ENCODE peak calls at places on chromosomes 16 and 17, in five cellular contexts. R is IMR-90, K is right atrium auricular region, E is retinal pigment epithelial cell, V is cardiac fibroblast. T is an unnamed sample.

GRCh38 chr16:53323924-53324323 is 110.3 kb upstream of the RBL2 start:
- DNase-seq in R (no peak), K (no peak), E (no peak), V (no peak), T (no peak)

GRCh38 chr17:50950002-50950877 is 84.1 kb upstream of the TOB1 start:
- DNase-seq in R (peak), K (peak), E (peak), V (peak), T (peak)

GRCh38 chr16:4246777-4247476 is 5.0 kb upstream of the SRL start:
- DNase-seq in R (no peak), K (no peak), E (no peak), V (no peak), T (no peak)

GRCh38 chr16:76985362-76985761 is 205.6 kb upstream of the MON1B start:
- DNase-seq in R (no peak), K (no peak), E (no peak), V (no peak), T (no peak)

GRCh38 chr17:81456798-81457197 is 55.8 kb downstream of the ACTG1 start:
- DNase-seq in R (no peak), K (no peak), E (no peak), V (no peak), T (no peak)

GRCh38 chr16:55370762-55371482 is 46.9 kb downstream of the IRX6 start:
- DNase-seq in R (peak), K (peak), E (no peak), V (peak), T (no peak)

GRCh38 chr16:56469748-56470147 is 18.4 kb downstream of the OGFOD1 start:
- DNase-seq in R (no peak), K (no peak), E (no peak), V (no peak), T (no peak)

GRCh38 chr17:63529711-63530556 is 6.8 kb downstream of the KCNH6 start:
- DNase-seq in R (no peak), K (no peak), E (no peak), V (no peak), T (no peak)

GRCh38 chr17:68611353-68612227 is 10.4 kb upstream of the FAM20A start:
- DNase-seq in R (no peak), K (no peak), E (no peak), V (no peak), T (no peak)

GRCh38 chr17:64341181-64341580 is 49.5 kb downstream of the PECAM1 start:
- DNase-seq in R (no peak), K (no peak), E (no peak), V (no peak), T (no peak)

GRCh38 chr17:15171433-15172047 is 93.6 kb downstream of the PMP22 start:
- DNase-seq in R (peak), K (peak), E (peak), V (peak), T (no peak)

GRCh38 chr16:89100601-89101302 is 7.1 kb downstream of the ACSF3 start:
- DNase-seq in R (no peak), K (no peak), E (no peak), V (no peak), T (no peak)

GRCh38 chr16:54362801-54363200 is 76.2 kb upstream of the IRX3 start:
- DNase-seq in R (no peak), K (no peak), E (no peak), V (no peak), T (no peak)

GRCh38 chr16:30745082-30745481 is 3.1 kb upstream of the PHKG2 start:
- DNase-seq in R (no peak), K (no peak), E (no peak), V (no peak), T (no peak)

GRCh38 chr16:85301171-85301690 is 189.0 kb upstream of the CIBAR2 start:
- DNase-seq in R (no peak), K (no peak), E (no peak), V (no peak), T (no peak)

GRCh38 chr16:17070882-17071592 is 399.7 kb downstream of the XYLT1 start:
- DNase-seq in R (no peak), K (no peak), E (no peak), V (no peak), T (no peak)

GRCh38 chr16:75227361-75228142 is 8.8 kb downstream of the CTRB1 start:
- DNase-seq in R (no peak), K (no peak), E (no peak), V (no peak), T (no peak)

GRCh38 chr17:50636145-50636803 is 1.6 kb downstream of the ABCC3 start:
- DNase-seq in R (no peak), K (no peak), E (no peak), V (no peak), T (no peak)

GRCh38 chr17:64534187-64534586 is 27.4 kb downstream of the CEP95 start:
- DNase-seq in R (no peak), K (no peak), E (no peak), V (no peak), T (no peak)

GRCh38 chr17:28897769-28898259 is 281 bp upstream of the FLOT2 start:
- DNase-seq in R (no peak), K (no peak), E (no peak), V (no peak), T (no peak)

GRCh38 chr17:28896884-28897768 is at the start of gene FLOT2:
- DNase-seq in R (peak), K (peak), E (no peak), V (peak), T (no peak)

GRCh38 chr17:28896491-28896883 is 1.0 kb downstream of the FLOT2 start:
- DNase-seq in R (no peak), K (no peak), E (no peak), V (no peak), T (no peak)

GRCh38 chr17:28899212-28899815 is 1.8 kb upstream of the FLOT2 start:
- DNase-seq in R (no peak), K (no peak), E (no peak), V (no peak), T (no peak)

DNA sequence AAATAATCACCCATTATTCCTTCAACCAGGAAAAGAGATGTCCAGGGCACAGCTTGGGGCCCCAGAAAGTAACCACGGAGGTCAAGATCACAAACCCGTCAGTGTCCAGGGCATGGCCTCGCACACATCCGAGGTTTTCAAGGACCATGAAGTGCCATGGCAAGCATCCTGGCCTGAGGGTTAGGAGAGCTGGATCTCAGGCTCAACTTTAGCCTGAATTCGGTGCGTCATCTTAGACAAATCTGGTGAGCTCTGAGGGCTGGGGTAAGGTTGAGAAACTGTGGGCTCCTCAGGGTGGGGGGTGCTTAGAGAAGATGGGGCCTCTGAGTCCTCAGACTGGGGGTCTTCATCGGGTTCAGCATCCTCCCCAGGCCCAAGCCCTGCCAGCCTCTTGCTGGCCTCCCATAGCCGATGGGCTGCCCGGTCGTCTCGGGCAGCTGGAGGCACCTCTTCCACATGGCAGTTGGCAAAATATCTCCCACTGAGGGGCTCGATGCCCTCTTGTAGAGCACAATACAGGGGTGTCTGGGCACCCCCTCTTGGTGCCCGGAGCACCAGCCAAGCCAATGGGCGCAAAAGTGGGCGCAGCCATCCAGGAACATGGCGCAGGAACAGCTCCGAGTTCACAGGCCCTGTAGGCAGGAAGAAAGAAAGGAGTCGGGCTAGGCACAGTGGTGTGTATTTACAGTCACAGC is 875 bp upstream of the FLOT2 start:
- DNase-seq in R (no peak), K (no peak), E (no peak), V (no peak), T (no peak)
- TF ChIP-seq CTCF in R (no peak), K (no peak), E (no peak), V (no peak), T (no peak)

DNA sequence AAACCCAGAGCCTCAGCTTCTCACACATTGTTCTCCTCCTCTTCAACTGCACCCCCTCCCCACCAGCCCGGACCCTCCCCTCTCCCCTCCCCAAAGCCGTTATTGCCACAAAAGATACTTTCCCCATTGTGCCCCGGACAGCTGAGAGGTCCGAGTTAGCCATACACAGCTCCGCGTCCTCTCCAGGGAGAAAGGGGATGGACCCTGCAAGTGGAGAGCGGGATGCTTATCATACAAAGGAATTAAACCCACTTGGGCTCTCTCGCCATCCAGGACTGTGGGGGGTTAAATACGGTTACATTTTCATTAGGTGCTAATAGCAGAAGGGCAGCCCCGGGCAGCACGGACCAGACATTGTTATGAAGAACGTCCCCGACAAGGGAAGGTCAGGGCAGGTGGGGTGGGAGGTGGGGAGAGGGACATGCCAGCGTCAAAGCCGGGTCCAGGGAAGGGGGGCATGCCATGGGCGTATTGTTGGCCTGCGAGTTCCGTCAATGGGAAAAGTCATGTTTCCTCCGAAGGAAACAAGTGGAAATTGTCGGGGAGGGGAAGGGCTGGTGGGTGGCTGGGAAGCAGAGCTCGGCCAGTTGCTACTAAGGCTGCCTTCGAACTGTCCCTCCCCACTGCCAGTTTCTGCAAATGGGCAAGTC is 99.1 kb downstream of the SOX9 start:
- DNase-seq in R (no peak), K (no peak), E (no peak), V (no peak), T (no peak)
- H3K4me3 ChIP-seq in R (no peak), K (no peak), E (peak), V (no peak), T (no peak)

GRCh38 chr16:5430598-5430997 is 333.0 kb upstream of the EEF2KMT start:
- DNase-seq in R (no peak), K (no peak), E (no peak), V (no peak), T (no peak)

GRCh38 chr16:5432166-5432565 is 334.6 kb upstream of the EEF2KMT start:
- DNase-seq in R (no peak), K (no peak), E (no peak), V (no peak), T (no peak)

GRCh38 chr16:5427571-5427970 is 330.0 kb upstream of the EEF2KMT start:
- DNase-seq in R (no peak), K (no peak), E (no peak), V (no peak), T (no peak)

DNA sequence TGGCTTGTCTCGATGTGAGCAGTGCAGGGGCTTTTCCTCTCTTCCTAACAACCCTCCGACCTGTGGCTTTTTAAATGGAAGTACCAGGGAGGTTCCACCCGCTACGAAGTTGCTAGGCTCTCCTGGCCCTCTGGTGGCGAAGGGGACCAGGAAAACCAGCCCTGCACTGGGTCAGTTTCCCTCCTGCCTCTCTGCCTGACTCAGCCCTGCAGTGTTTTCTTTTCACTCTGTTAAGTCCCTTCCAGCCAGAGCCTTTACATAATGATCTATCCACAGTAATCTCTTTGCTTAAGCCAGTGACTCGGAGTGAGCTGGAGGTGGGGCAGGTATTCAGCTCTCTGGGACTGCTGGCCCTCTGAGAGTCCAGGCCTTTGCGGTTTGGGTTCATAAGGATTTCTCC is 331.3 kb upstream of the EEF2KMT start:
- DNase-seq in R (no peak), K (no peak), E (no peak), V (no peak), T (no peak)
- TF ChIP-seq CTCF in R (no peak), K (no peak), E (no peak), V (no peak), T (no peak)

GRCh38 chr17:49210158-49211029 is at the start of the genes ABI3 and GNGT2:
- DNase-seq in R (peak), K (no peak), E (no peak), V (peak), T (no peak)
- H3K4me3 ChIP-seq in R (no peak), K (peak), E (no peak), V (no peak), T (peak)

GRCh38 chr16:84144301-84144858 is 597 bp downstream of the HSDL1 start:
- DNase-seq in R (peak), K (no peak), E (no peak), V (peak), T (no peak)
- TF ChIP-seq CTCF in R (no peak), K (no peak), E (peak), V (peak), T (no peak)

GRCh38 chr17:9217151-9218067 is 196.1 kb downstream of the NTN1 start:
- DNase-seq in R (peak), K (no peak), E (no peak), V (peak), T (peak)
- H3K4me3 ChIP-seq in R (no peak), K (no peak), E (no peak), V (no peak), T (no peak)

GRCh38 chr16:20364051-20364450 is 11.5 kb upstream of the UMOD start:
- DNase-seq in R (no peak), K (no peak), E (no peak), V (no peak), T (no peak)

GRCh38 chr16:20363191-20363590 is 10.7 kb upstream of the UMOD start:
- DNase-seq in R (no peak), K (no peak), E (no peak), V (no peak), T (no peak)

GRCh38 chr16:20355114-20355782 is 2.7 kb upstream of the UMOD start:
- DNase-seq in R (no peak), K (no peak), E (no peak), V (no peak), T (no peak)

DNA sequence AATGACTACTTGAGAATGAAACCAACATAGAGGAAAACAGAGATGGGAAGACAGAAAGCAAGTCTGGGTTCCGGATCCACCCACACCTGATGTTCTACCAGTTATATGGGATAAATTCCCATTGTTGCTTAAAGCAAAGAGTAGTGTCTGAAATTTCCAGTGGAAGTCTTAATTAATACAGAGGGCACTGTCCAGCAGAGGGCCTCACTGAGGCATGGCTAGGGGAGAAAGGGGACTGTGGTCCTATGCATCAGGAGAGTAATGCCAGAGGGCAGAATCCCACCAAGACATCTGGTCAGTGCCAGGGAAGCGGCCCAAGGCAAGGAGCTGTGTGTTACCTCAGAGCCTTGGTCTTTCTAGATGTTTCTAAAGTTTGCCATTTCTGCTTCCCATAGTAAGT is 7.5 kb upstream of the UMOD start:
- DNase-seq in R (no peak), K (no peak), E (no peak), V (no peak), T (no peak)
- TF ChIP-seq CTCF in R (no peak), K (no peak), E (no peak), V (no peak), T (no peak)

DNA sequence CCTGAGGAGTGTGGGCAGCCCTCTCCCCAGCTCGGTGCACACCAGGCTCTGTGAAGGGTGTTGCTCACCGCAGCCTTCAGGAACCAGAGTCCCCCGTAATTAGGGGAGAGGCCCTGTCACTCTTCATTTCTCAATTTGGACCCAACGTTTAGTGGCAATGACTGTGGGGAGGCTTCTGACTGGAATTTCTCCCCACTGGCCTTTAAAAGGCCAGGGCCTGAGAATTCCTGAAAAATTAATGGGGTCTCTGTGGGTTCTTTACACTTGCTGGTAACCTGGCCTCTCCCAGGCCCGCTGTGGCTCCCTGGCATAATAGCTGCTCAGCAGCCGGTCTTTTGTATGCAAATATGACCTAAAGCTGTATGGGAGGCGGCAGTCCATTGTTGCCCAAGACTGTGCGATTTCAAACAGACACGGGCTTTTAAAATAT is 209.7 kb downstream of the MSI2 start:
- DNase-seq in R (no peak), K (no peak), E (no peak), V (no peak), T (no peak)
- H3K4me3 ChIP-seq in R (no peak), K (no peak), E (no peak), V (no peak), T (no peak)

GRCh38 chr17:4317648-4318047 is 48.8 kb downstream of the UBE2G1 start:
- DNase-seq in R (no peak), K (no peak), E (no peak), V (no peak), T (no peak)

GRCh38 chr17:4316648-4317047 is 49.8 kb downstream of the UBE2G1 start:
- DNase-seq in R (no peak), K (no peak), E (no peak), V (no peak), T (no peak)

GRCh38 chr17:4314618-4315017 is 50.8 kb upstream of the ANKFY1 start:
- DNase-seq in R (no peak), K (no peak), E (no peak), V (no peak), T (no peak)

GRCh38 chr17:4313482-4314114 is 49.8 kb upstream of the ANKFY1 start:
- DNase-seq in R (no peak), K (no peak), E (no peak), V (peak), T (no peak)

GRCh38 chr17:4314179-4314578 is 50.4 kb upstream of the ANKFY1 start:
- DNase-seq in R (no peak), K (no peak), E (no peak), V (no peak), T (no peak)
- TF ChIP-seq CTCF in R (no peak), K (no peak), E (no peak), V (no peak), T (no peak)

GRCh38 chr16:50603206-50604064 is 55.2 kb downstream of the NKD1 start:
- DNase-seq in R (no peak), K (no peak), E (no peak), V (peak), T (no peak)

GRCh38 chr16:50601341-50601740 is 53.1 kb downstream of the NKD1 start:
- DNase-seq in R (no peak), K (no peak), E (no peak), V (no peak), T (no peak)

GRCh38 chr16:50604065-50604418 is 55.8 kb downstream of the NKD1 start:
- DNase-seq in R (no peak), K (no peak), E (no peak), V (no peak), T (no peak)

GRCh38 chr16:50602126-50602525 is 53.9 kb downstream of the NKD1 start:
- DNase-seq in R (no peak), K (no peak), E (no peak), V (no peak), T (no peak)

DNA sequence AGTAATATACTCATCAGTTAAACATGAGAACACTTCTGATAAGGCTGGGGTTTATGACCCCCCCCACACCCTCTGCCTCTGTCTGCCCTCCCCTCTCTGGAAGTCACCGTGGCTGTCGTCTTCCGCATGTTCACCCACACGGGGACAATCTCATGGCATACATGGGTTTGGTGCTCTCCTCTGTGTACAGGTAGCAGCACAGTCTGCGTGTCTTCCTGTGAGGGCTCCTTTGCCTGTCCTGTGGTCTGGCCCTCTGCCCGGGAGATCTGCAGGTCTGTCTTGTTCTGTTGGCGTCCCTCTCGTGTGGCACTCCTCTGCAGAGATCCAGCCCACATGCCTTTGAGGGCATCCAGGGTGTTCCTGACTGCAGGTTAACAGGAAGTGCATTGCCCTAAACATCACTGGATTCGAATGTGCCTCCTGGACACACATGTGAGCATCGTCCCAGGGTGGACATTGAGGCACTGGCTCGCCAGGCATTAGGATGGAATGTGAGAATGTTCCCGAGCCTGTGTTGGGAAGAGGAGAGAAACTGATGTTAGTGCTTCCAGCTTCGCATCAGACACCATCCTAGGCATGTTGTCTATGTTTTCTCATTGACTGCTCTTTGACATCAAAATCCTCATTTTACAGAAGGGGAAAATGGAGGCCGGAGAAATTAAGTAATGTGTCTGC is 54.5 kb downstream of the NKD1 start:
- DNase-seq in R (no peak), K (no peak), E (no peak), V (no peak), T (no peak)
- H3K4me3 ChIP-seq in R (no peak), K (no peak), E (no peak), V (no peak), T (no peak)